ENCODE peak calls at places on chromosomes 11 and 22, in seven cellular contexts. T is activated T-cell treated with anti-CD3 and anti-CD28 coated beads for 1 hour, Y is D341Med, S is GM12865, L is Ammon's horn, J is left ventricle myocardium inferior, C is sigmoid colon. Q is an unnamed sample.

GRCh38 chr11:128745296-128746183 is 51.7 kb downstream of the FLI1 start:
- DNase-seq in T (no peak), Y (no peak), S (no peak), L (no peak), J (no peak), C (no peak), Q (no peak)

GRCh38 chr22:18068991-18069390 is 8.8 kb upstream of the PEX26 start:
- DNase-seq in T (no peak), Y (no peak), S (no peak), L (no peak), J (no peak), C (no peak), Q (no peak)

GRCh38 chr11:33475999-33476398 is 218.8 kb downstream of the HIPK3 start:
- DNase-seq in T (no peak), Y (no peak), S (peak; percentile 15), L (peak; percentile 65), J (no peak), C (no peak), Q (peak; percentile 92)

GRCh38 chr11:82832983-82833382 is 67.2 kb downstream of the PRCP start:
- DNase-seq in T (no peak), Y (no peak), S (no peak), L (no peak), J (no peak), C (no peak), Q (no peak)

GRCh38 chr11:5369793-5370192 is 13.8 kb upstream of the OR51M1 start:
- DNase-seq in T (no peak), Y (no peak), S (peak; percentile 12), L (no peak), J (no peak), C (no peak), Q (no peak)

GRCh38 chr11:1259076-1259461 is 36.2 kb downstream of the MUC5B start:
- DNase-seq in T (no peak), Y (no peak), S (no peak), L (no peak), J (no peak), C (no peak), Q (no peak)

GRCh38 chr11:100635194-100635593 is 51.9 kb upstream of the ARHGAP42 start:
- DNase-seq in T (no peak), Y (no peak), S (no peak), L (no peak), J (no peak), C (no peak), Q (no peak)

GRCh38 chr11:130070829-130071205 is 1.1 kb downstream of the APLP2 start:
- DNase-seq in T (no peak), Y (peak; percentile 46), S (no peak), L (peak; percentile 36), J (no peak), C (no peak), Q (peak; percentile 55)

GRCh38 chr22:33841281-33842005 is 78.8 kb downstream of the LARGE1 start:
- DNase-seq in T (no peak), Y (no peak), S (peak; percentile 80), L (no peak), J (no peak), C (no peak), Q (no peak)

GRCh38 chr11:66066751-66067150 is 3.3 kb upstream of the PACS1 start:
- DNase-seq in T (no peak), Y (no peak), S (no peak), L (no peak), J (no peak), C (peak; percentile 5), Q (no peak)

GRCh38 chr11:69558519-69558941 is 77.1 kb downstream of the LINC01488 start:
- DNase-seq in T (no peak), Y (no peak), S (no peak), L (no peak), J (no peak), C (no peak), Q (no peak)

GRCh38 chr11:59174664-59175033 is 2.7 kb downstream of the DTX4 start:
- DNase-seq in T (no peak), Y (no peak), S (peak; percentile 35), L (no peak), J (no peak), C (no peak), Q (no peak)

GRCh38 chr11:88196393-88196792 is 21.1 kb upstream of the RAB38 start:
- DNase-seq in T (no peak), Y (no peak), S (no peak), L (no peak), J (no peak), C (no peak), Q (no peak)

GRCh38 chr11:119365071-119365591 is 16.4 kb downstream of the USP2 start:
- DNase-seq in T (no peak), Y (no peak), S (no peak), L (no peak), J (no peak), C (no peak), Q (no peak)

GRCh38 chr11:114309517-114309916 is 13.3 kb downstream of the NNMT start:
- DNase-seq in T (no peak), Y (no peak), S (no peak), L (no peak), J (no peak), C (no peak), Q (no peak)

GRCh38 chr11:126122863-126123262 is 60.2 kb upstream of the CDON start:
- DNase-seq in T (no peak), Y (no peak), S (no peak), L (no peak), J (no peak), C (peak; percentile 79), Q (no peak)

GRCh38 chr11:118008271-118008903 is 22.2 kb downstream of the IL10RA start:
- DNase-seq in T (no peak), Y (no peak), S (no peak), L (no peak), J (no peak), C (no peak), Q (no peak)

GRCh38 chr22:36862251-36863242 is 1.7 kb downstream of the NCF4 start:
- DNase-seq in T (no peak), Y (no peak), S (peak; percentile 90), L (peak; percentile 47), J (peak; percentile 46), C (peak; percentile 74), Q (no peak)

GRCh38 chr22:37219534-37219933 is 7.3 kb upstream of the SSTR3 start:
- DNase-seq in T (no peak), Y (no peak), S (peak; percentile 61), L (no peak), J (no peak), C (no peak), Q (no peak)

GRCh38 chr11:27722117-27722844 is 22.0 kb upstream of the BDNF start:
- DNase-seq in T (no peak), Y (peak; percentile 64), S (peak; percentile 22), L (peak; percentile 7), J (no peak), C (no peak), Q (peak; percentile 16)

GRCh38 chr22:46072981-46073682 is 77.2 kb upstream of the PPARA start:
- DNase-seq in T (no peak), Y (no peak), S (no peak), L (no peak), J (peak; percentile 8), C (peak; percentile 55), Q (no peak)

GRCh38 chr11:88480217-88480616 is 142.7 kb upstream of the CTSC start:
- DNase-seq in T (no peak), Y (no peak), S (no peak), L (no peak), J (no peak), C (no peak), Q (no peak)

GRCh38 chr11:116371146-116371545 is 401.6 kb downstream of the BUD13 start:
- DNase-seq in T (no peak), Y (peak; percentile 80), S (no peak), L (no peak), J (no peak), C (no peak), Q (no peak)

GRCh38 chr11:40679276-40679675 is 780.2 kb downstream of the LRRC4C start:
- DNase-seq in T (no peak), Y (no peak), S (no peak), L (no peak), J (no peak), C (no peak), Q (no peak)

GRCh38 chr22:23138584-23139469 is 3.0 kb downstream of the RSPH14 start:
- DNase-seq in T (no peak), Y (no peak), S (peak; percentile 31), L (no peak), J (no peak), C (no peak), Q (no peak)

GRCh38 chr11:35730254-35730653 is 67.7 kb downstream of the TRIM44 start:
- DNase-seq in T (no peak), Y (no peak), S (no peak), L (no peak), J (no peak), C (no peak), Q (no peak)

GRCh38 chr11:103682318-103683184 is 353.9 kb upstream of the DDI1 start:
- DNase-seq in T (peak; percentile 9), Y (peak; percentile 78), S (peak; percentile 81), L (peak; percentile 93), J (peak; percentile 19), C (peak; percentile 82), Q (no peak)

GRCh38 chr11:82752801-82753200 is 19.1 kb upstream of the FAM181B start:
- DNase-seq in T (no peak), Y (no peak), S (no peak), L (no peak), J (no peak), C (no peak), Q (no peak)

GRCh38 chr11:121476379-121477032 is 23.7 kb upstream of the SORL1-AS1 start:
- DNase-seq in T (no peak), Y (no peak), S (no peak), L (no peak), J (no peak), C (no peak), Q (no peak)

GRCh38 chr11:130729678-130730300 is 186.5 kb downstream of the SNX19 start:
- DNase-seq in T (no peak), Y (no peak), S (no peak), L (no peak), J (no peak), C (no peak), Q (peak; percentile 16)

GRCh38 chr11:74574563-74574962 is 17.8 kb upstream of the POLD3 start:
- DNase-seq in T (no peak), Y (no peak), S (no peak), L (no peak), J (no peak), C (no peak), Q (no peak)

GRCh38 chr11:304915-305833 is 2.4 kb upstream of the IFITM2 start:
- DNase-seq in T (no peak), Y (peak; percentile 68), S (peak; percentile 74), L (peak; percentile 63), J (peak; percentile 68), C (peak; percentile 90), Q (peak; percentile 26)

GRCh38 chr11:11805228-11805627 is 36.5 kb upstream of the USP47 start:
- DNase-seq in T (no peak), Y (no peak), S (no peak), L (no peak), J (no peak), C (no peak), Q (no peak)

GRCh38 chr11:17531071-17531817 is 13.0 kb downstream of the USH1C start:
- DNase-seq in T (no peak), Y (no peak), S (no peak), L (no peak), J (no peak), C (no peak), Q (peak; percentile 64)

GRCh38 chr11:102666331-102666957 is 39.1 kb downstream of the MMP27 start:
- DNase-seq in T (no peak), Y (peak; percentile 59), S (peak; percentile 44), L (peak; percentile 43), J (no peak), C (no peak), Q (peak; percentile 21)

GRCh38 chr11:14300661-14301304 is 58.2 kb downstream of the RRAS2 start:
- DNase-seq in T (peak; percentile 7), Y (peak; percentile 63), S (peak; percentile 70), L (peak; percentile 86), J (no peak), C (peak; percentile 72), Q (peak; percentile 1)

Q was measured in NCI-H1105.